ENCODE peak calls at places on chromosomes 16 and 17, in four cellular contexts. X is HepG2, M is K562, P is HEK293T. I is an unnamed sample.

GRCh38 chr16:69924777-69925191 is 26.4 kb upstream of the CLEC18A start:
- DNase-seq in X (peak), M (no peak), P (no peak), I (no peak)

GRCh38 chr16:31099860-31100638 is 5.5 kb upstream of the VKORC1 start:
- DNase-seq in X (peak), M (no peak), P (no peak), I (no peak)

GRCh38 chr17:16972346-16972745 is 428 bp upstream of the TNFRSF13B start:
- DNase-seq in M (no peak), P (no peak), X (no peak), I (no peak)

GRCh38 chr17:60713619-60714018 is 36.0 kb downstream of the BCAS3 start:
- DNase-seq in M (no peak), P (no peak), X (no peak), I (no peak)

GRCh38 chr16:72549878-72550277 is 377.9 kb upstream of the PMFBP1 start:
- DNase-seq in M (no peak), P (no peak), X (no peak), I (no peak)

GRCh38 chr17:68819465-68819864 is 135.7 kb downstream of the ABCA8 start:
- DNase-seq in M (no peak), X (no peak), P (no peak), I (no peak)

GRCh38 chr16:88455610-88456355 is 2.7 kb downstream of the ZFPM1 start:
- DNase-seq in M (peak), P (no peak), X (peak), I (peak)

GRCh38 chr17:77125432-77125901 is 15.3 kb upstream of the SEC14L1 start:
- DNase-seq in X (peak), M (no peak), P (no peak), I (no peak)

GRCh38 chr16:69463876-69464275 is 39.5 kb downstream of the CYB5B start:
- DNase-seq in M (no peak), P (no peak), X (no peak), I (no peak)

GRCh38 chr17:30225112-30225511 is 10.4 kb downstream of the SLC6A4 start:
- DNase-seq in M (no peak), X (peak), P (no peak), I (no peak)

GRCh38 chr17:27329146-27329805 is 35.4 kb downstream of the WSB1 start:
- DNase-seq in P (no peak), M (no peak), X (no peak), I (no peak)

GRCh38 chr16:24070851-24071250 is 185.3 kb upstream of the CACNG3 start:
- DNase-seq in X (peak), M (peak), P (peak), I (peak)

GRCh38 chr17:46930083-46930482 is 7.1 kb downstream of the GOSR2 start:
- DNase-seq in M (no peak), P (no peak), X (no peak), I (no peak)

GRCh38 chr16:84362410-84362809 is 5.9 kb upstream of the ATP2C2 start:
- DNase-seq in M (no peak), P (no peak), X (no peak), I (no peak)

GRCh38 chr17:7295230-7296180 is 1.1 kb upstream of the YBX2 start:
- DNase-seq in P (no peak), M (no peak), X (no peak), I (no peak)

GRCh38 chr16:71840052-71840451 is 5.7 kb upstream of the ATXN1L start:
- DNase-seq in M (no peak), P (no peak), X (no peak), I (no peak)

GRCh38 chr16:55088098-55088497 is 157.4 kb downstream of the IRX5 start:
- DNase-seq in X (no peak), M (no peak), P (no peak), I (no peak)

GRCh38 chr17:76251478-76252039 is 11.3 kb upstream of the RNF157 start:
- DNase-seq in P (no peak), M (no peak), X (peak), I (no peak)

GRCh38 chr17:39191750-39192510 is 5.5 kb downstream of the CACNB1 start:
- DNase-seq in M (no peak), X (no peak), P (no peak), I (no peak)

GRCh38 chr17:38798614-38799500 is 499 bp downstream of the PIP4K2B start:
- DNase-seq in P (peak), X (peak), M (peak), I (no peak)

GRCh38 chr16:64012166-64012565 is 1109.7 kb downstream of the CDH11 start:
- DNase-seq in P (no peak), M (no peak), X (no peak), I (no peak)

GRCh38 chr16:89096768-89097527 is 3.3 kb downstream of the ACSF3 start:
- DNase-seq in X (no peak), M (no peak), P (no peak), I (no peak)

GRCh38 chr17:38881600-38882191 is 11.8 kb downstream of the LASP1 start:
- DNase-seq in X (no peak), P (peak), M (peak), I (no peak)

GRCh38 chr17:19415311-19415710 is 4.3 kb downstream of the RNF112 start:
- DNase-seq in M (no peak), P (no peak), X (no peak), I (no peak)

GRCh38 chr16:59854846-59855439 is 1120.8 kb upstream of the GOT2 start:
- DNase-seq in X (no peak), P (no peak), M (no peak), I (no peak)

GRCh38 chr16:89190150-89190958 is 10.0 kb downstream of the SLC22A31 start:
- DNase-seq in M (no peak), P (no peak), X (no peak), I (no peak)

GRCh38 chr17:77810536-77810935 is 148.0 kb upstream of the TNRC6C start:
- DNase-seq in M (no peak), X (no peak), P (no peak), I (no peak)

GRCh38 chr17:79991924-79992656 is 43.6 kb downstream of the TBC1D16 start:
- DNase-seq in P (peak), X (peak), M (no peak), I (no peak)

GRCh38 chr16:24253192-24253591 is 2.9 kb upstream of the CACNG3 start:
- DNase-seq in M (peak), X (peak), P (peak), I (no peak)

GRCh38 chr17:48929812-48930165 is 14.9 kb downstream of the SNF8 start:
- DNase-seq in X (no peak), P (no peak), M (no peak), I (no peak)

GRCh38 chr17:4969551-4970231 is 2.1 kb upstream of the SPAG7 start:
- DNase-seq in X (peak), P (no peak), M (no peak), I (no peak)

GRCh38 chr16:69823831-69824563 is 61.9 kb downstream of the WWP2 start:
- DNase-seq in P (no peak), M (no peak), X (no peak), I (peak)

GRCh38 chr17:55233840-55234239 is 30.9 kb upstream of the HLF start:
- DNase-seq in P (no peak), X (no peak), M (no peak), I (no peak)

GRCh38 chr16:30609002-30609927 is 924 bp downstream of the ZNF689 start:
- DNase-seq in M (peak), P (peak), X (no peak), I (no peak)

GRCh38 chr16:82699711-82700495 is 73.1 kb downstream of the CDH13 start:
- DNase-seq in M (no peak), X (no peak), P (no peak), I (no peak)

GRCh38 chr17:72642720-72643119 is 449.8 kb downstream of the SLC39A11 start:
- DNase-seq in X (no peak), P (no peak), M (no peak), I (no peak)

GRCh38 chr16:50390914-50391700 is 22.3 kb upstream of the BRD7 start:
- DNase-seq in M (no peak), P (no peak), X (no peak), I (no peak)

GRCh38 chr17:50100921-50101345 is 5.8 kb downstream of the PDK2 start:
- DNase-seq in X (no peak), M (no peak), P (no peak), I (no peak)

GRCh38 chr17:50101346-50102163 is 6.4 kb downstream of the PDK2 start:
- DNase-seq in P (no peak), M (peak), X (no peak), I (no peak)

GRCh38 chr17:50103941-50104340 is 8.8 kb downstream of the PDK2 start:
- DNase-seq in X (no peak), P (no peak), M (no peak), I (no peak)

GRCh38 chr17:50103252-50103651 is 8.1 kb downstream of the PDK2 start:
- DNase-seq in P (no peak), M (no peak), X (no peak), I (no peak)

GRCh38 chr17:50102164-50102991 is 7.2 kb downstream of the PDK2 start:
- DNase-seq in P (no peak), X (peak), M (no peak), I (no peak)
- TF ChIP-seq FOXK2 in P (no peak), X (no peak), M (no peak), I (no peak)

DNA sequence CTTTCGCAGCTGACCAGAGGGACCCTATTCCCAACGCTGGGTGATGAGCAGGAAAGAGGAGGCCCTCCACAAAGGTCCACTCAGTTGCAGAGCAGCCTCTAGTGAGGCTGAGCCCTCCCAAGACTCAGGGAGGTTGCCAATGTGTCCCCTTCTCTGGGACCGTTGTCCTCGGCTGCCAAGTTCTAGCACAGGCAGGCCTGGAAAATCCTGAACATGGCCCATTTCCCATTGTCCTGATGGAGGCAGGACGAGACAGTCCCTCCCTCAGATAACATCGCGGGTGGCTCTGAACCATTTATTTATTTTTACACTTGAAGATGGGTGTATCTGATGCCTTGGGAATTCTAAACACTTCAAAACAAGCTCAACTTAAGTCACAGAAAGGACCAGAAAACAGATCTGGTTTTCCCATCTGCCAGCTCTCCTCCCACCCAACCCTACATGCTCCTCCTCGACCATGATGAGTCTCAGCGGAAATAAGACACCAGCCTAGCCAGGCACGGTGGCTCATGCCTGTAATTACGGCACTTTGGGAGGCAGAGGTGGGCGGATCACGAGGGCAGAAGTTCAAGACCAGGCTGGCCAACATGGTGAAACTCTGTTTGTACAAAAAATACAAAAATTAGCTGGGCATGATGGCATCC is 12.8 kb downstream of the CDIP1 start:
- DNase-seq in P (no peak), X (no peak), M (no peak), I (no peak)
- TF ChIP-seq FOXK2 in P (no peak), X (no peak), M (no peak), I (no peak)

GRCh38 chr16:3101841-3102470 is 2.9 kb upstream of the ZSCAN10 start:
- DNase-seq in X (no peak), P (no peak), M (no peak), I (no peak)
- TF ChIP-seq FOXK2 in X (no peak), P (no peak), M (no peak), I (no peak)

DNA sequence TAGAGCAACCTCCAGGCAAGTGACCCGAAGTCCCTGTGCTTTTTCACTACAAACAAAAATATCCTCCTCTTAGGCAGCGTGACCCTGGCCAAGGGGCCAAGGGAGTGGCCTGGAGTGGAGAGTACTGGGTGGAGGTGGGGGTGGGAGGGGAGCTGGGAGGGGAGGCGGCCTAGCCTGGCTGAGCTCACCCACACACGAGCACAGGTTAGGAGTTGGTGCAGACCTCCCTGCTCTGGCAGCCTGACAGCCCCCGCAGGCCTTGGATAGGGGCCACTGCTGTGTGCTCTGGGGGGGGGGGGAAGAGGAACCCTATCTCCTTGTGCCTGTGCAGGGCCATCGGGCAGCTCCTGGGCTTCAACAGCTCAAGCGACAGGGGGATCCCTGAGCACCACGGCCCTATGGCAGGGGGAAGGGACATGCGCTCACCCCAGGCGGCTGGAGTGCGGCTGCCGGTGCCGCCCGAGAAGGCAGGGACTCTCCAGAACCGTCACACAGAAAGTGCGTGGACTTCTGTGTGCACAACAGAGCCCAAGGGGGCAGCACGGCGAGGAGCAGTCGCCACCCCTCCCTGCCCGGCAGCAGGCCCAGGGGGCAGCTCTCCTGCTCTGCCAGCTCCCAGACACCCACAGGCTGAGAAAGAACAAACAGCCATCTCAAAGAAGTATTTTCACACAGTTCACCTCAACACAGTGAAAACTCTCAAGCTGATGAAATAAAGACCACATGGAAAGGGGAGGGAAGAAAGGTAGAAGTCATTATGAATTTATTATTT is 13.3 kb downstream of the SLC16A3 start:
- DNase-seq in P (no peak), M (peak), X (peak), I (no peak)
- TF ChIP-seq FOXK2 in P (no peak), M (no peak), X (no peak), I (no peak)